ENCODE peak calls at places on chromosomes 4 and X, in six cellular contexts. N is endothelial cell of umbilical vein, O is H9, B is GM23338, V is H1, M is MM.1S. D is an unnamed sample.

GRCh38 chr4:147481577-147482109 is 746 bp downstream of the EDNRA start:
- DNase-seq in O (peak; percentile 37), V (peak; percentile 61), B (peak; percentile 60), M (no peak), N (no peak), D (no peak)

GRCh38 chr4:79917246-79917645 is 155.8 kb downstream of the ANTXR2 start:
- DNase-seq in V (peak; percentile 60), M (peak; percentile 45), O (peak; percentile 77), N (peak; percentile 62), B (peak; percentile 85), D (no peak)

GRCh38 chrX:68599256-68600152 is 48.0 kb upstream of the STARD8 start:
- DNase-seq in V (peak; percentile 43), M (no peak), O (no peak), B (peak; percentile 32), N (peak; percentile 9), D (no peak)

GRCh38 chrX:42684062-42684461 is 93.9 kb downstream of the PPP1R2C start:
- DNase-seq in V (no peak), M (no peak), B (no peak), O (no peak), N (no peak), D (no peak)

GRCh38 chrX:79270401-79270800 is 96.7 kb downstream of the ITM2A start:
- DNase-seq in M (peak; percentile 80), N (peak; percentile 2), V (peak; percentile 43), O (peak; percentile 39), B (peak; percentile 46), D (no peak)

GRCh38 chrX:16993791-16994318 is 47.4 kb downstream of the REPS2 start:
- DNase-seq in B (peak; percentile 17), M (no peak), O (peak; percentile 31), N (no peak), V (no peak), D (no peak)

GRCh38 chr4:133865606-133866327 is 335.8 kb downstream of the PABPC4L start:
- DNase-seq in N (peak; percentile 58), B (peak; percentile 6), M (no peak), O (no peak), V (no peak), D (no peak)

GRCh38 chr4:155071962-155072361 is 136.5 kb upstream of the NPY2R start:
- DNase-seq in B (no peak), N (peak; percentile 13), O (no peak), V (no peak), M (no peak), D (no peak)

GRCh38 chrX:9628779-9629493 is 136.7 kb downstream of the GPR143 start:
- DNase-seq in O (no peak), M (no peak), B (no peak), N (no peak), V (no peak), D (no peak)

GRCh38 chr4:100469555-100469954 is 48.3 kb downstream of the EMCN start:
- DNase-seq in M (no peak), N (no peak), V (no peak), O (no peak), B (no peak), D (no peak)

GRCh38 chr4:82789377-82789776 is 9.2 kb downstream of the SCD5 start:
- DNase-seq in N (no peak), M (no peak), V (no peak), B (peak; percentile 24), O (peak; percentile 20), D (no peak)

GRCh38 chrX:40155617-40156471 is 58.1 kb upstream of the BCOR start:
- DNase-seq in V (peak; percentile 48), N (no peak), O (no peak), M (no peak), B (peak; percentile 36), D (no peak)

GRCh38 chrX:118448273-118448783 is 47.3 kb upstream of the DOCK11 start:
- DNase-seq in M (peak; percentile 90), O (no peak), V (no peak), B (no peak), N (no peak), D (no peak)

GRCh38 chrX:10633722-10634121 is 13.3 kb upstream of the MID1 start:
- DNase-seq in V (no peak), B (peak; percentile 24), O (no peak), M (no peak), N (peak; percentile 89), D (peak; percentile 80)

GRCh38 chrX:107025538-107025937 is 25.5 kb upstream of the MORC4 start:
- DNase-seq in N (peak; percentile 29), V (no peak), O (no peak), M (peak; percentile 24), B (peak; percentile 54), D (no peak)

GRCh38 chr4:122746485-122746965 is 14.0 kb downstream of the BBS12 start:
- DNase-seq in N (no peak), O (no peak), M (peak; percentile 57), B (peak; percentile 31), V (no peak), D (no peak)

GRCh38 chrX:91434351-91435168 is at the start of gene PABPC5:
- DNase-seq in M (no peak), B (peak; percentile 76), V (peak; percentile 79), N (peak; percentile 9), O (peak; percentile 95), D (no peak)

GRCh38 chrX:78496483-78496882 is 162.6 kb downstream of the RTL3 start:
- DNase-seq in N (no peak), B (no peak), O (no peak), M (no peak), V (no peak), D (no peak)

GRCh38 chr4:75708218-75708691 is 16.1 kb upstream of the USO1 start:
- DNase-seq in B (peak; percentile 69), M (no peak), O (no peak), V (peak; percentile 50), N (no peak), D (no peak)

GRCh38 chr4:84808332-84808731 is 158.2 kb downstream of the WDFY3 start:
- DNase-seq in O (no peak), N (no peak), V (no peak), B (no peak), M (no peak), D (no peak)

GRCh38 chr4:1081689-1082040 is 31.7 kb downstream of the RNF212 start:
- DNase-seq in N (no peak), M (no peak), B (no peak), V (no peak), O (peak; percentile 20), D (no peak)

GRCh38 chr4:173500841-173501591 is 29.0 kb downstream of the HAND2 start:
- DNase-seq in N (no peak), O (no peak), M (no peak), V (peak; percentile 63), B (peak; percentile 68), D (no peak)

GRCh38 chrX:136028383-136028984 is 43.2 kb downstream of the SLC9A6 start:
- DNase-seq in B (peak; percentile 47), O (no peak), M (peak; percentile 73), N (peak; percentile 67), V (no peak), D (no peak)

GRCh38 chrX:21764043-21764442 is 6.1 kb upstream of the SMPX start:
- DNase-seq in M (no peak), O (no peak), B (no peak), N (no peak), V (no peak), D (no peak)
- H3K27ac ChIP-seq in M (no peak overlapping the region), O (no peak overlapping the region), B (no peak overlapping the region), N (no peak overlapping the region), V (no peak overlapping the region), D (no peak overlapping the region)

GRCh38 chr4:152508386-152508785 is 27.5 kb downstream of the FBXW7 start:
- DNase-seq in N (no peak), O (no peak), V (no peak), M (no peak), B (no peak), D (no peak)

GRCh38 chr4:152512483-152512882 is 23.4 kb downstream of the FBXW7 start:
- DNase-seq in N (peak; percentile 76), M (no peak), O (no peak), B (no peak), V (no peak), D (no peak)

GRCh38 chr4:152508818-152509217 is 27.1 kb downstream of the FBXW7 start:
- DNase-seq in O (no peak), V (no peak), B (no peak), N (no peak), M (no peak), D (no peak)

GRCh38 chr4:152510349-152511147 is 25.3 kb downstream of the FBXW7 start:
- DNase-seq in O (no peak), B (no peak), M (peak; percentile 46), N (no peak), V (no peak), D (no peak)

DNA sequence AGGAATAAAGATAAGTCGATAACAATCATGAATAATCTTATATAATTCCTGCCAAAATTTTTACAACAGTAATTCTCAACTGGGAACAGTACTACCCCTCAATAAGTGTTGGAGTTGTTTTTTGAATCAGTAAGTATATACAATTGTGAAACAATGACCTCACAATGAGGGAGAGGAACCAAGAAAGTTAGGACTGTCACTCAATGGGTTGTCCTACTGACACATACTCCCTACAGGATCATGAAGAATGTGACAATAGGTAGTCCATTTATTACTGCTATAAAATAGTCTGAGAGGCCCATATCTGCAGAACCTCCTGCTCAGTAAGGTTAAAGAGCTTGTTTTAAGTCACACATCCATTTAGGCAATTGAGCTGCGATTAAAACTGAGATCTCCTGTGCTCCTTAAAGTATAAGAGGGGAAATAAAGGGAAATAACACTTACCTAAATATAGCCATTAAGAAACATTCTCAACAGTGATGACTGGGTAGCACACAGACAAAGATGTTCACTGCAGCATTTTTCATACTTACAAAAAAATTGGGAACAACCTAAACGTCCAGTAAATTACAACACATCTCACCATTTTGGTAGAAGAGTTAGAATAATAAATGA is 26.2 kb downstream of the FBXW7 start:
- DNase-seq in M (peak; percentile 14), V (no peak), N (no peak), B (no peak), O (no peak), D (no peak)
- H3K79me2 ChIP-seq in M (peaks cover 97% of the 10 kb centered on the region), V (no peaks in the 10 kb centered on the region), N (peaks cover 69% of the 10 kb centered on the region), B (peaks cover 86% of the 10 kb centered on the region), O (no peaks in the 10 kb centered on the region), D (peaks cover 68% of the 10 kb centered on the region)

GRCh38 chr4:8181844-8182243 is 17.2 kb upstream of the SH3TC1 start:
- DNase-seq in V (no peak), N (no peak), B (no peak), M (no peak), O (no peak), D (no peak)
- H3K27ac ChIP-seq in V (no peak overlapping the region), N (no peak overlapping the region), B (no peak overlapping the region), M (no peak overlapping the region), O (no peak overlapping the region), D (no peak overlapping the region)

GRCh38 chr4:186660403-186660802 is 63.3 kb downstream of the FAT1 start:
- DNase-seq in B (no peak), M (no peak), N (no peak), V (no peak), O (no peak), D (no peak)

GRCh38 chr4:186657766-186658165 is 65.9 kb downstream of the FAT1 start:
- DNase-seq in V (no peak), O (no peak), N (no peak), B (peak; percentile 44), M (no peak), D (no peak)

GRCh38 chr4:186658657-186659056 is 65.0 kb downstream of the FAT1 start:
- DNase-seq in M (no peak), N (no peak), B (no peak), V (no peak), O (no peak), D (no peak)

GRCh38 chr4:186653973-186654372 is 69.7 kb downstream of the FAT1 start:
- DNase-seq in O (no peak), N (no peak), V (no peak), M (no peak), B (no peak), D (no peak)

GRCh38 chr4:186659936-186660335 is 63.7 kb downstream of the FAT1 start:
- DNase-seq in O (no peak), V (no peak), B (no peak), M (no peak), N (no peak), D (no peak)
- H3K79me2 ChIP-seq in O (no peaks in the 10 kb centered on the region), V (no peaks in the 10 kb centered on the region), B (peaks cover 42% of the 10 kb centered on the region), M (peaks cover 33% of the 10 kb centered on the region), N (no peaks in the 10 kb centered on the region), D (peaks cover 97% of the 10 kb centered on the region)

D was measured in keratinocyte.